ENCODE peak calls at places on chromosomes 6 and 20, in ten cellular contexts. O, K, S, L, M, J, A, I, Y and E are unnamed samples. For H3K4me1, the result is how much of the 10 kb centered on the place peaks cover.

GRCh38 chr6:1295420-1295819 is 16.5 kb upstream of the FOXQ1 start:
- DNase-seq in O (no peak), K (no peak), S (no peak), L (no peak), M (no peak), J (no peak), A (no peak), I (no peak), Y (no peak), E (no peak)

GRCh38 chr20:24465730-24466129 is 3.7 kb upstream of the SYNDIG1 start:
- DNase-seq in O (no peak), K (no peak), S (no peak), L (no peak), M (no peak), J (no peak), A (peak), I (peak), Y (no peak), E (no peak)

GRCh38 chr6:23414204-23414501 is 711.9 kb upstream of the NRSN1 start:
- DNase-seq in O (no peak), K (no peak), S (no peak), L (no peak), M (no peak), J (no peak), A (peak), I (peak), Y (peak), E (no peak)

GRCh38 chr6:159077123-159077522 is 32.3 kb upstream of the TAGAP start:
- DNase-seq in O (no peak), K (no peak), S (no peak), L (no peak), M (peak), J (no peak), A (peak), I (no peak), Y (no peak), E (no peak)

GRCh38 chr6:34392497-34393190 is at the start of gene NUDT3:
- DNase-seq in O (peak), K (peak), S (peak), L (peak), M (peak), J (peak), A (peak), I (peak), Y (peak), E (peak)

GRCh38 chr6:156423829-156424228 is 353.3 kb upstream of the ARID1B start:
- DNase-seq in O (no peak), K (no peak), S (no peak), L (no peak), M (no peak), J (peak), A (no peak), I (no peak), Y (no peak), E (no peak)

GRCh38 chr6:115971785-115972184 is 88.9 kb downstream of the FRK start:
- DNase-seq in O (no peak), K (no peak), S (no peak), L (no peak), M (no peak), J (no peak), A (no peak), I (no peak), Y (no peak), E (no peak)

GRCh38 chr20:3935295-3935955 is 46.2 kb downstream of the PANK2 start:
- DNase-seq in O (no peak), K (no peak), S (no peak), L (no peak), M (no peak), J (no peak), A (no peak), I (peak), Y (no peak), E (no peak)

GRCh38 chr6:170083236-170084051 is 207.4 kb downstream of the DLL1 start:
- DNase-seq in O (no peak), K (peak), S (no peak), L (no peak), M (no peak), J (no peak), A (no peak), I (no peak), Y (no peak), E (no peak)

GRCh38 chr6:154249499-154250298 is 106.9 kb downstream of the IPCEF1 start:
- DNase-seq in O (no peak), K (no peak), S (peak), L (no peak), M (no peak), J (peak), A (no peak), I (no peak), Y (no peak), E (no peak)

GRCh38 chr20:64033981-64034493 is 1.9 kb upstream of the C20orf204 start:
- DNase-seq in O (no peak), K (no peak), S (no peak), L (no peak), M (no peak), J (no peak), A (no peak), I (no peak), Y (no peak), E (no peak)

GRCh38 chr20:53245581-53245980 is 273.4 kb downstream of the TSHZ2 start:
- DNase-seq in O (no peak), K (no peak), S (no peak), L (no peak), M (no peak), J (no peak), A (no peak), I (no peak), Y (no peak), E (no peak)

GRCh38 chr6:30990422-30991086 is 7.0 kb downstream of the MUC21 start:
- DNase-seq in O (no peak), K (no peak), S (no peak), L (no peak), M (no peak), J (peak), A (no peak), I (no peak), Y (no peak), E (no peak)

GRCh38 chr6:95723638-95724037 is 146.3 kb downstream of the MANEA start:
- DNase-seq in O (peak), K (no peak), S (no peak), L (no peak), M (no peak), J (no peak), A (no peak), I (no peak), Y (no peak), E (no peak)

GRCh38 chr6:54135665-54136370 is 24.6 kb downstream of the MLIP start:
- DNase-seq in O (no peak), K (no peak), S (no peak), L (no peak), M (no peak), J (no peak), A (peak), I (no peak), Y (peak), E (no peak)

GRCh38 chr6:112338310-112338709 is 8.8 kb upstream of the RFPL4B start:
- DNase-seq in O (no peak), K (no peak), S (no peak), L (no peak), M (no peak), J (no peak), A (no peak), I (no peak), Y (no peak), E (no peak)

GRCh38 chr6:48151142-48151541 is 40.1 kb upstream of the PTCHD4 start:
- DNase-seq in O (no peak), K (no peak), S (no peak), L (no peak), M (no peak), J (no peak), A (peak), I (no peak), Y (no peak), E (no peak)

GRCh38 chr6:17423018-17423417 is 29.6 kb downstream of the CAP2 start:
- DNase-seq in O (no peak), K (no peak), S (no peak), L (no peak), M (no peak), J (no peak), A (peak), I (no peak), Y (no peak), E (no peak)

GRCh38 chr6:17419189-17419575 is 25.8 kb downstream of the CAP2 start:
- DNase-seq in O (no peak), K (no peak), S (no peak), L (no peak), M (no peak), J (no peak), A (peak), I (no peak), Y (no peak), E (no peak)

GRCh38 chr6:17417817-17418216 is 24.4 kb downstream of the CAP2 start:
- DNase-seq in O (no peak), K (no peak), S (no peak), L (no peak), M (no peak), J (no peak), A (peak), I (no peak), Y (peak), E (no peak)

GRCh38 chr6:17421406-17421805 is 28.0 kb downstream of the CAP2 start:
- DNase-seq in O (no peak), K (no peak), S (no peak), L (no peak), M (no peak), J (no peak), A (no peak), I (no peak), Y (no peak), E (no peak)

DNA sequence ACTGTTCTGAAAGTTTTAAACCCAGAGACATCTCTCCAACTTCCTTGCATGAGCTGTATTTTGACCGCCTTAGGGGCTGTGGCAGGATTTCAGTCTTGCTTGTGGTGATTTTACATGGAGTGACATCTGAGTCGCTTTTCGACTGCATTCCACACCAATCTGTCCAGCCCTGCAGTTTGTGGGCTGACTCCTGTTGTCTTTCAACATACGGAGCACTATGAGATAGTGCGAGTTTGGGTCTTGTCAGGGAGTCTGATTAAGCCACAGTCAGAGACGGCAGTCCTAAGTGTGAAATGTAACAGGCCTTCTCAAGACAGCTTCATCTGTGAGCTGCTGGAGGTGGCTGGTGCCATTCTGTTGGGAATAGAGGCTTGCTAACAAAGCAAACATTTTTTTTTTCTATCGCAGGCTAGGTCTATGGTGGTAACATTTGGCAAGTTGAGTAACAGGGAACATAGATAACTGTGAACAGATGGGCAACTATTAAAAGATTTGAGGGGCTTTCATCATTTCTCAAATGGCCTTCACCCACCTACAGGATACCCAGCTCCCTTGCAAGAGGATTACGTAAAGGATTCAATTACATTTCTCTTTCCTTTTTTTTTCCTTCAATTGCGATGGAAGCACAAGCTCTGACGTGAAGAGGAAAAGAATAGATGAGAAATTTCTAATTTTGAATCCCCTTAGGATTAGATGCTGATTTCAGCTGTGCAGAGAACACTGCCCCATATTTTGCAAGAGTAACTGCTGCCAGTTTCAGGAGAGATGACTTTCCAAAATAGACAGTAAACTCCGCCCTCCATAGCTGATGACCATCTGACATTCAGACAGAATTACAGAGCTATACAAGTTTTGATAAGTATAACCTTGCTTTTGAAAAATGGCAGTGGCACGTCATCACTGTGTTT is 25.1 kb downstream of the CAP2 start:
- DNase-seq in O (no peak), K (no peak), S (no peak), L (peak), M (no peak), J (no peak), A (peak), I (no peak), Y (peak), E (no peak)
- H3K4me3 ChIP-seq in O (no peak), K (no peak), S (no peak), L (no peak), M (no peak), J (no peak), A (peak), I (peak), Y (peak), E (no peak)

GRCh38 chr6:29627762-29628418 is 5.1 kb downstream of the GABBR1 start:
- DNase-seq in O (peak), K (peak), S (peak), L (no peak), M (peak), J (peak), A (peak), I (peak), Y (peak), E (no peak)
- H3K4me1 ChIP-seq in O (under half), K (under half), S (under half), L (under half), M (under half), J (under half), A (under half), I (under half), Y (under half), E (under half)

GRCh38 chr20:62351469-62352401 is 15.4 kb downstream of the LAMA5 start:
- DNase-seq in O (no peak), K (no peak), S (no peak), L (no peak), M (no peak), J (peak), A (no peak), I (no peak), Y (no peak), E (no peak)

GRCh38 chr20:62350098-62350628 is 16.9 kb downstream of the LAMA5 start:
- DNase-seq in O (no peak), K (no peak), S (no peak), L (peak), M (no peak), J (peak), A (no peak), I (no peak), Y (no peak), E (no peak)

GRCh38 chr20:62348604-62349003 is 18.5 kb downstream of the LAMA5 start:
- DNase-seq in O (no peak), K (no peak), S (no peak), L (no peak), M (no peak), J (no peak), A (no peak), I (no peak), Y (no peak), E (no peak)

GRCh38 chr20:62350629-62351422 is 16.3 kb downstream of the LAMA5 start:
- DNase-seq in O (no peak), K (no peak), S (no peak), L (no peak), M (no peak), J (peak), A (no peak), I (no peak), Y (no peak), E (no peak)

GRCh38 chr20:62349537-62350097 is 17.5 kb downstream of the LAMA5 start:
- DNase-seq in O (no peak), K (no peak), S (no peak), L (no peak), M (no peak), J (no peak), A (no peak), I (no peak), Y (no peak), E (no peak)
- H3K27ac ChIP-seq in O (no peak), K (no peak), S (no peak), L (peak), M (no peak), J (no peak), A (no peak), I (no peak), Y (no peak), E (no peak)

DNA sequence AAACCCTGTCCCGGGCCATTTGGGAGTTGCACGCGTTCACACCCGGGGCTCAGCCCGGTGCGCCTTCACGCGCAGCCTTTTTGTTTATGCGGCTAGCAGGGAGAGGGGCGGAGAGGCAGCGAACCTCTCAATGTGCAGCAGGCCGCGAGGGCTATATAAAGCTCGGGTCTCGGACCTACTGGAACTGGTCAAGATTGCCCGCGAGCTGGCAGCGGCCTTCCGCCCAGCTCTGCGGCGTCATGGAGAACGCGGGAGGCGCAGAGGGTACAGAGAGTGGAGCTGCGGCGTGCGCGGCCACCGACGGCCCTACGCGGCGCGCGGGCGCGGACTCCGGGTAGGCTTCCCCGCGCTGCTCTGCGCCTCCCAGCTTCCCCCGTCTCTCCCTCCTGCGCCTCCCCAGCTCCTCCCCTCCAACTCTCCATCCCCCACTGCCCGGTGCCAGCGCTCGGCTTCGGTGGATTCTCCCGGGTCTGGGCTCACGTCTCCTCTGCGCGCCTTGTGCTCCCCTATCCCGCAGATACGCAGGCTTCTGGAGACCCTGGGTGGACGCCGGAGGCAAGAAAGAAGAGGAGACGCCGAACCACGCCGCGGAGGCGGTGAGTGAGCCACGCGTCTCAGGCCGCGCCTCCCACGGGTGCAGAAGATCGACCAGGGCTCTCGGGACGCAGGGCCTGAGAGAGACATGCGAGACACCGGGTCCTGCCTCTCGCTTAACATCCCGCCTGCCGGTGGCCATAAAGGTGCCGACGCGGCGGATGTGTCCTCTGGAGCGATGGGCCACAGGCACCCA is at the start of gene RIPPLY2:
- DNase-seq in O (peak), K (no peak), S (no peak), L (no peak), M (no peak), J (no peak), A (peak), I (no peak), Y (peak), E (no peak)
- H3K4me3 ChIP-seq in O (peak), K (peak), S (no peak), L (peak), M (peak), J (no peak), A (peak), I (peak), Y (peak), E (peak)